ENCODE peak calls at places on chromosomes 2 and 18, in ten cellular contexts. U is NCI-H69; Y is MV-4-11; I is activated T-helper 9 cell treated with anti-CD3 and anti-CD28 coated beads, Interleukin-2, amount 50 U/mL, for 16 hours; X is NCI-H1105; W is HL-60; S is substantia nigra; A is lung; K is NAMALWA; G is cardiac fibroblast. Q is an unnamed sample.

GRCh38 chr2:159176555-159176954 is 109.9 kb downstream of the WDSUB1 start:
- DNase-seq in K (no peak), X (no peak), Y (no peak), U (no peak), W (no peak), G (no peak), I (no peak), S (no peak), A (no peak), Q (no peak)

GRCh38 chr2:214881647-214882205 is 72.2 kb upstream of the BARD1 start:
- DNase-seq in G (peak; percentile 28), U (no peak), X (no peak), S (no peak), K (no peak), Y (no peak), A (no peak), W (peak; percentile 3), I (no peak), Q (no peak)

GRCh38 chr18:56475250-56475649 is 163.1 kb downstream of the TXNL1 start:
- DNase-seq in X (no peak), I (no peak), G (no peak), Y (no peak), U (no peak), K (no peak), A (no peak), S (no peak), W (no peak), Q (no peak)

GRCh38 chr18:37424507-37424906 is 141.1 kb downstream of the CELF4 start:
- DNase-seq in X (no peak), Y (peak; percentile 0), U (no peak), A (no peak), K (no peak), W (no peak), I (no peak), G (no peak), S (no peak), Q (no peak)

GRCh38 chr2:158060862-158061435 is 40.7 kb upstream of the UPP2 start:
- DNase-seq in Y (no peak), K (no peak), U (no peak), G (peak; percentile 29), X (no peak), S (no peak), I (no peak), W (no peak), A (no peak), Q (no peak)

GRCh38 chr2:162118166-162119031 is 33.6 kb downstream of the GCG start:
- DNase-seq in W (no peak), K (no peak), X (no peak), U (no peak), A (no peak), G (peak; percentile 60), I (no peak), Y (peak; percentile 26), S (no peak), Q (no peak)

GRCh38 chr18:4599312-4599711 is 144.2 kb upstream of the DLGAP1 start:
- DNase-seq in W (no peak), S (no peak), U (peak; percentile 60), G (no peak), Y (no peak), X (no peak), I (no peak), A (no peak), K (peak; percentile 5), Q (no peak)

GRCh38 chr18:28692337-28692736 is 515.4 kb upstream of the CDH2 start:
- DNase-seq in S (no peak), A (no peak), U (no peak), G (no peak), X (no peak), Y (no peak), W (no peak), I (no peak), K (no peak), Q (no peak)

GRCh38 chr18:576924-577323 is 3.3 kb upstream of the CETN1 start:
- DNase-seq in K (no peak), Y (no peak), W (no peak), G (no peak), S (no peak), U (no peak), X (no peak), I (no peak), A (no peak), Q (no peak)

GRCh38 chr2:31108887-31109286 is 29.4 kb downstream of the GALNT14 start:
- DNase-seq in W (peak; percentile 45), K (no peak), Y (peak; percentile 27), U (no peak), A (no peak), X (no peak), S (no peak), I (no peak), G (no peak), Q (no peak)

GRCh38 chr18:54089749-54090459 is 134.6 kb downstream of the MBD2 start:
- DNase-seq in A (no peak), K (no peak), U (no peak), S (no peak), I (no peak), Y (no peak), W (no peak), X (no peak), G (no peak), Q (no peak)

GRCh38 chr18:39672171-39672570 is 2106.6 kb upstream of the CELF4 start:
- DNase-seq in W (no peak), S (no peak), X (no peak), K (no peak), G (peak; percentile 55), A (no peak), U (no peak), I (no peak), Y (no peak), Q (no peak)

GRCh38 chr2:217489145-217489960 is 513.4 kb downstream of the TNS1 start:
- DNase-seq in K (no peak), G (no peak), W (no peak), U (peak; percentile 93), Y (no peak), S (no peak), X (peak; percentile 12), A (no peak), I (no peak), Q (no peak)

GRCh38 chr2:36462311-36462710 is 106.7 kb downstream of the CRIM1 start:
- DNase-seq in S (no peak), I (no peak), G (no peak), K (no peak), X (no peak), U (no peak), A (no peak), W (no peak), Y (no peak), Q (no peak)

GRCh38 chr2:142188562-142188961 is 57.7 kb upstream of the LRP1B start:
- DNase-seq in S (no peak), A (no peak), Y (no peak), X (no peak), K (no peak), G (peak; percentile 4), I (no peak), U (no peak), W (no peak), Q (no peak)

GRCh38 chr18:38301621-38302020 is 736.0 kb upstream of the CELF4 start:
- DNase-seq in W (no peak), K (no peak), A (no peak), I (no peak), X (no peak), U (no peak), Y (no peak), S (no peak), G (no peak), Q (no peak)

GRCh38 chr2:100011272-100011711 is 131.1 kb downstream of the AFF3 start:
- DNase-seq in A (no peak), G (peak; percentile 41), W (no peak), S (no peak), I (no peak), K (no peak), Y (no peak), X (no peak), U (no peak), Q (no peak)

GRCh38 chr2:227630322-227630721 is 13.0 kb downstream of the SCYGR4 start:
- DNase-seq in W (no peak), G (no peak), U (no peak), A (no peak), S (no peak), K (no peak), X (no peak), I (no peak), Y (no peak), Q (no peak)

GRCh38 chr2:172021955-172022354 is 22.2 kb downstream of the METAP1D start:
- DNase-seq in U (peak; percentile 61), X (no peak), K (no peak), Y (no peak), G (peak; percentile 47), S (no peak), I (no peak), W (no peak), A (no peak), Q (no peak)

GRCh38 chr2:202780514-202781021 is 91.0 kb downstream of the ICA1L start:
- DNase-seq in A (no peak), X (no peak), G (no peak), S (no peak), K (no peak), U (peak; percentile 42), I (no peak), Y (no peak), W (no peak), Q (no peak)